ENCODE peak calls at places on chromosomes 5 and 9, in four cellular contexts. F, S, H and K are unnamed samples.

GRCh38 chr5:173743641-173744343 is 127.3 kb upstream of the BOD1 start:
- DNase-seq in F (no peak), H (no peak), S (no peak), K (no peak)

GRCh38 chr5:143350790-143351603 is 52.5 kb downstream of the NR3C1 start:
- DNase-seq in F (peak), H (no peak), S (no peak), K (no peak)

GRCh38 chr5:1176473-1177391 is 24.7 kb upstream of the SLC6A19 start:
- DNase-seq in H (no peak), S (no peak), F (no peak), K (no peak)

GRCh38 chr9:133375724-133376654 is at the start of the genes STKLD1 and SURF4:
- DNase-seq in S (peak), F (peak), H (peak), K (peak)

GRCh38 chr9:27784999-27785713 is 211.9 kb upstream of the C9orf72 start:
- DNase-seq in F (no peak), H (no peak), S (no peak), K (no peak)

GRCh38 chr5:8457187-8458037 is 588.5 kb downstream of the MTRR start:
- DNase-seq in F (peak), H (peak), S (peak), K (peak)

GRCh38 chr9:116288658-116289057 is 135.1 kb downstream of the PAPPA start:
- DNase-seq in F (peak), H (no peak), S (no peak), K (no peak)

GRCh38 chr9:23644906-23645305 is 181.1 kb downstream of the ELAVL2 start:
- DNase-seq in F (no peak), H (no peak), S (no peak), K (peak)

GRCh38 chr9:70120834-70121510 is 77.3 kb downstream of the MAMDC2 start:
- DNase-seq in H (no peak), S (peak), F (peak), K (peak)

GRCh38 chr5:77952811-77953210 is 176.7 kb upstream of the TBCA start:
- DNase-seq in S (no peak), F (no peak), H (no peak), K (no peak)

GRCh38 chr9:78235296-78235770 is 542 bp upstream of the CEP78 start:
- DNase-seq in S (no peak), H (no peak), F (peak), K (no peak)

GRCh38 chr5:83035373-83036170 is 41.6 kb downstream of the TMEM167A start:
- DNase-seq in H (no peak), F (no peak), S (peak), K (no peak)

GRCh38 chr9:133991211-133991921 is 758 bp downstream of the VAV2 start:
- DNase-seq in S (no peak), F (no peak), H (peak), K (no peak)

GRCh38 chr5:176151286-176151685 is 86.9 kb upstream of the SIMC1 start:
- DNase-seq in H (no peak), S (no peak), F (peak), K (no peak)

GRCh38 chr5:155929081-155929480 is 397.9 kb upstream of the SGCD start:
- DNase-seq in S (no peak), F (no peak), H (no peak), K (no peak)

GRCh38 chr5:142667808-142668207 is 18.1 kb downstream of the FGF1 start:
- DNase-seq in F (no peak), H (no peak), S (no peak), K (no peak)

GRCh38 chr5:113615708-113616107 is 102.2 kb downstream of the YTHDC2 start:
- DNase-seq in S (no peak), H (no peak), F (no peak), K (no peak)

GRCh38 chr9:93224591-93224990 is 40.7 kb downstream of the WNK2 start:
- DNase-seq in F (no peak), S (peak), H (no peak), K (no peak)

GRCh38 chr9:99824378-99825157 is 2.9 kb downstream of the NR4A3 start:
- DNase-seq in H (peak), S (no peak), F (no peak), K (peak)

GRCh38 chr9:130073373-130073772 is 19.7 kb downstream of the GPR107 start:
- DNase-seq in S (no peak), F (peak), H (no peak), K (no peak)

GRCh38 chr5:119524461-119524860 is 72.2 kb downstream of the HSD17B4 start:
- DNase-seq in S (no peak), H (no peak), F (no peak), K (no peak)

GRCh38 chr5:10366310-10367297 is 13.1 kb downstream of the MARCHF6 start:
- DNase-seq in F (peak), S (no peak), H (no peak), K (no peak)

GRCh38 chr9:91126761-91127420 is 234.8 kb downstream of the AUH start:
- DNase-seq in S (no peak), H (no peak), F (peak), K (no peak)

GRCh38 chr5:152288917-152289595 is 116.0 kb downstream of the NMUR2 start:
- DNase-seq in S (no peak), H (no peak), F (no peak), K (no peak)

GRCh38 chr5:76498328-76498727 is 95.2 kb downstream of the IQGAP2 start:
- DNase-seq in F (no peak), H (no peak), S (no peak), K (no peak)

GRCh38 chr5:141951341-141951781 is 6.6 kb downstream of the PCDH12 start:
- DNase-seq in S (peak), H (no peak), F (no peak), K (no peak)

GRCh38 chr9:138077126-138077525 is 199.5 kb downstream of the CACNA1B start:
- DNase-seq in S (no peak), H (no peak), F (no peak), K (peak)

GRCh38 chr9:19498015-19498414 is 89.2 kb downstream of the ACER2 start:
- DNase-seq in H (no peak), S (no peak), F (peak), K (peak)

GRCh38 chr5:17305964-17306725 is 88.7 kb downstream of the BASP1 start:
- DNase-seq in H (no peak), F (peak), S (no peak), K (no peak)

GRCh38 chr9:133428579-133429215 is 6.5 kb downstream of the ADAMTS13 start:
- DNase-seq in F (no peak), H (no peak), S (peak), K (no peak)

GRCh38 chr5:150256416-150257064 is 33.0 kb downstream of the CAMK2A start:
- DNase-seq in F (no peak), H (no peak), S (no peak), K (no peak)

GRCh38 chr9:112028242-112029221 is 131.9 kb downstream of the UGCG start:
- DNase-seq in S (no peak), H (peak), F (no peak), K (no peak)

GRCh38 chr9:112443636-112444035 is 43.0 kb upstream of the KIAA1958 start:
- DNase-seq in F (no peak), H (no peak), S (no peak), K (no peak)

GRCh38 chr5:143874312-143874711 is 62.4 kb downstream of the HMHB1 start:
- DNase-seq in S (no peak), H (no peak), F (no peak), K (no peak)

GRCh38 chr9:21964925-21965385 is 29.2 kb downstream of the CDKN2A start:
- DNase-seq in H (peak), S (no peak), F (peak), K (no peak)

GRCh38 chr5:143008809-143009521 is 238.8 kb downstream of the ARHGAP26 start:
- DNase-seq in F (peak), S (no peak), H (peak), K (no peak)

GRCh38 chr5:3595102-3595961 is at the start of gene IRX1:
- DNase-seq in H (no peak), S (no peak), F (peak), K (no peak)

GRCh38 chr9:125494555-125494920 is 212.5 kb downstream of the MAPKAP1 start:
- DNase-seq in H (no peak), F (peak), S (no peak), K (no peak)

GRCh38 chr9:135993840-135994776 is 32.9 kb upstream of the UBAC1 start:
- DNase-seq in S (no peak), H (no peak), F (no peak), K (no peak)